ENCODE peak calls at places on chromosomes 16 and 17, in six cellular contexts. J, L, F, W, N and Z are unnamed samples. For H3K27me3, the result is how much of the 10 kb centered on the place peaks cover.

GRCh38 chr17:57465551-57465950 is 209.2 kb downstream of the MSI2 start:
- DNase-seq in L (no peak), N (no peak), W (no peak), J (no peak), F (no peak), Z (no peak)

GRCh38 chr16:16029431-16030011 is 80.1 kb downstream of the ABCC1 start:
- DNase-seq in J (no peak), F (no peak), W (no peak), L (no peak), N (no peak), Z (no peak)

GRCh38 chr16:55207679-55208294 is 116.2 kb upstream of the IRX6 start:
- DNase-seq in F (no peak), N (no peak), W (no peak), J (no peak), L (no peak), Z (no peak)

GRCh38 chr17:66548158-66548557 is 245.7 kb downstream of the PRKCA start:
- DNase-seq in L (no peak), F (no peak), J (no peak), N (no peak), W (no peak), Z (no peak)

GRCh38 chr17:17376362-17376761 is 73.2 kb downstream of the NT5M start:
- DNase-seq in J (no peak), N (no peak), L (peak), W (no peak), F (no peak), Z (no peak)

GRCh38 chr17:82698974-82699442 is 510 bp upstream of the RAB40B start:
- DNase-seq in L (no peak), F (no peak), J (peak), W (no peak), N (no peak), Z (no peak)

GRCh38 chr17:17042851-17043667 is 802 bp downstream of the MPRIP start:
- DNase-seq in N (no peak), W (no peak), J (peak), F (no peak), L (no peak), Z (no peak)

GRCh38 chr17:19264681-19265080 is 27.5 kb downstream of the EPN2 start:
- DNase-seq in L (no peak), F (no peak), N (no peak), J (no peak), W (no peak), Z (no peak)

GRCh38 chr16:66007717-66008116 is 358.8 kb upstream of the CDH5 start:
- DNase-seq in L (peak), N (no peak), F (no peak), J (peak), W (no peak), Z (no peak)

GRCh38 chr16:24800586-24800985 is 45.2 kb upstream of the SLC5A11 start:
- DNase-seq in L (no peak), F (no peak), J (no peak), N (no peak), W (no peak), Z (no peak)

GRCh38 chr17:44751806-44752205 is 7.0 kb upstream of the ADAM11 start:
- DNase-seq in L (no peak), W (no peak), J (no peak), F (no peak), N (no peak), Z (no peak)

GRCh38 chr16:66984902-66985311 is 3.5 kb upstream of the CES4A start:
- DNase-seq in W (no peak), J (no peak), N (no peak), F (no peak), L (no peak), Z (no peak)

GRCh38 chr17:5587431-5588032 is 3.2 kb upstream of the NLRP1 start:
- DNase-seq in J (peak), W (no peak), F (no peak), L (peak), N (peak), Z (no peak)

GRCh38 chr17:19650826-19651225 is 2.3 kb downstream of the ALDH3A2 start:
- DNase-seq in L (no peak), F (no peak), J (no peak), N (no peak), W (no peak), Z (no peak)

GRCh38 chr16:79362312-79362970 is 238.1 kb downstream of the MAF start:
- DNase-seq in F (no peak), J (peak), W (no peak), N (no peak), L (no peak), Z (no peak)

GRCh38 chr17:76826290-76827138 is 41.7 kb upstream of the MGAT5B start:
- DNase-seq in J (no peak), W (no peak), F (no peak), N (no peak), L (no peak), Z (no peak)

GRCh38 chr17:80786470-80786869 is 205.2 kb upstream of the CHMP6 start:
- DNase-seq in L (no peak), W (no peak), N (no peak), J (no peak), F (no peak), Z (no peak)

GRCh38 chr17:70955441-70955840 is 786.1 kb downstream of the KCNJ2 start:
- DNase-seq in J (no peak), W (no peak), L (no peak), F (no peak), N (no peak), Z (no peak)

GRCh38 chr17:62572488-62573469 is 54.7 kb upstream of the MRC2 start:
- DNase-seq in N (no peak), W (no peak), J (no peak), F (no peak), L (no peak), Z (no peak)

GRCh38 chr16:66159987-66160386 is 206.5 kb upstream of the CDH5 start:
- DNase-seq in W (no peak), L (no peak), J (no peak), F (no peak), N (no peak), Z (no peak)

GRCh38 chr17:63996430-63997182 is 1.5 kb upstream of the PRR29 start:
- DNase-seq in L (no peak), W (no peak), J (no peak), F (no peak), N (no peak), Z (no peak)

GRCh38 chr17:38459556-38459955 is 31.3 kb downstream of the ARHGAP23 start:
- DNase-seq in W (peak), J (no peak), F (no peak), N (no peak), L (no peak), Z (no peak)

GRCh38 chr16:57071840-57072541 is 20.4 kb upstream of the CPNE2 start:
- DNase-seq in J (peak), W (no peak), N (no peak), L (no peak), F (no peak), Z (no peak)

GRCh38 chr16:10888320-10888937 is 11.4 kb downstream of the CIITA start:
- DNase-seq in F (peak), L (no peak), W (no peak), N (no peak), J (no peak), Z (no peak)

GRCh38 chr17:67152824-67153223 is 92.2 kb downstream of the HELZ start:
- DNase-seq in L (no peak), N (no peak), J (no peak), F (no peak), W (no peak), Z (no peak)

GRCh38 chr17:20919990-20920812 is 122.6 kb downstream of the USP22 start:
- DNase-seq in J (no peak), W (no peak), L (no peak), F (no peak), N (no peak), Z (no peak)

GRCh38 chr16:73015612-73016487 is 32.1 kb downstream of the ZFHX3 start:
- DNase-seq in N (peak), L (no peak), W (peak), J (no peak), F (peak), Z (peak)

GRCh38 chr17:33602981-33603380 is 309.9 kb upstream of the ASIC2 start:
- DNase-seq in F (no peak), J (no peak), N (no peak), L (no peak), W (no peak), Z (no peak)

GRCh38 chr17:62968445-62968923 is 2.4 kb downstream of the TANC2 start:
- DNase-seq in L (peak), F (no peak), W (peak), N (peak), J (peak), Z (peak)

GRCh38 chr16:27256861-27257260 is 11.7 kb downstream of the NSMCE1 start:
- DNase-seq in F (no peak), L (no peak), W (no peak), J (no peak), N (no peak), Z (no peak)

GRCh38 chr17:75647061-75647460 is 13.8 kb downstream of the SMIM5 start:
- DNase-seq in J (no peak), L (no peak), N (no peak), W (no peak), F (no peak), Z (no peak)

GRCh38 chr17:59838196-59838911 is 54.4 kb downstream of the TUBD1 start:
- DNase-seq in F (no peak), W (no peak), J (no peak), L (no peak), N (no peak), Z (no peak)

GRCh38 chr16:82082543-82083244 is 47.6 kb downstream of the HSD17B2 start:
- DNase-seq in L (no peak), J (peak), W (no peak), N (no peak), F (no peak), Z (peak)

GRCh38 chr17:65072577-65073178 is 16.1 kb upstream of the GNA13 start:
- DNase-seq in W (peak), L (no peak), N (no peak), J (no peak), F (no peak), Z (no peak)

GRCh38 chr16:56288019-56288418 is 96.7 kb downstream of the GNAO1 start:
- DNase-seq in L (no peak), F (no peak), W (no peak), J (no peak), N (no peak), Z (no peak)

GRCh38 chr17:27778193-27778592 is 22.1 kb downstream of the NOS2 start:
- DNase-seq in L (no peak), J (no peak), N (no peak), W (no peak), F (no peak), Z (no peak)

GRCh38 chr16:19128454-19129210 is 14.9 kb downstream of the ITPRIPL2 start:
- DNase-seq in W (no peak), N (no peak), L (no peak), F (no peak), J (no peak), Z (no peak)

GRCh38 chr17:40065041-40065770 is 2.4 kb downstream of the THRA start:
- DNase-seq in J (no peak), N (no peak), L (no peak), W (no peak), F (no peak), Z (no peak)

DNA sequence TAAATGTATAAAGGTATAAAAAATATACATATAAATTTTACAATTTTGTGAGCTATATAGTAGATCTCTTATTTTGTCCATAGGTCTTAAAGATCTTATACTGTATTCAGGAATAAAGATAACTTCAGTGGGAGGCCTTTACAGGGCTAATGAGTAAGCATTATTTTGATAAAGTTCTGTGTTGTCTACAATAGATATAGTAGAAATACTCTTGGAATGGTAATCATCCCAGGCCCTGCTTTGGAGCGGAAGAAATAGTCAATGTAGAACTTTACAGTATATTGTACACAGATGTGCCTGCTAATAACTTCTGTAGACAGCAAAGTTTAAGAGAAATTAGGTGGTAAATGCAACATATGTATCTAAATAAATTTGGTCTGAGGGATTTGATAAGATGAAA is 42.6 kb downstream of the TENT4B start:
- DNase-seq in N (no peak), W (no peak), F (no peak), L (no peak), J (no peak), Z (no peak)
- H3K4me3 ChIP-seq in N (no peak), W (no peak), F (no peak), L (no peak), J (no peak), Z (no peak)

GRCh38 chr17:9120471-9120870 is 99.2 kb downstream of the NTN1 start:
- DNase-seq in F (no peak), L (no peak), W (no peak), N (no peak), J (no peak), Z (no peak)
- TF ChIP-seq CTCF in F (no peak), L (no peak), W (no peak), N (no peak), J (no peak), Z (peak)

GRCh38 chr17:3979276-3979583 is 15.0 kb upstream of the ATP2A3 start:
- DNase-seq in W (no peak), L (no peak), N (no peak), J (no peak), F (no peak), Z (no peak)

GRCh38 chr17:3981455-3981854 is 17.2 kb upstream of the ATP2A3 start:
- DNase-seq in W (no peak), F (no peak), L (no peak), J (no peak), N (no peak), Z (no peak)

GRCh38 chr17:3982113-3982512 is 17.9 kb upstream of the ATP2A3 start:
- DNase-seq in L (no peak), W (no peak), J (no peak), F (no peak), N (no peak), Z (no peak)

GRCh38 chr17:3978421-3979275 is 14.4 kb upstream of the ATP2A3 start:
- DNase-seq in W (peak), N (peak), L (no peak), J (no peak), F (no peak), Z (no peak)

GRCh38 chr17:3980381-3980975 is 16.2 kb upstream of the ATP2A3 start:
- DNase-seq in F (no peak), J (no peak), L (no peak), N (no peak), W (no peak), Z (no peak)
- H3K27me3 ChIP-seq in F (under half), J (under half), L (under half), N (under half), W (under half), Z (under half)

DNA sequence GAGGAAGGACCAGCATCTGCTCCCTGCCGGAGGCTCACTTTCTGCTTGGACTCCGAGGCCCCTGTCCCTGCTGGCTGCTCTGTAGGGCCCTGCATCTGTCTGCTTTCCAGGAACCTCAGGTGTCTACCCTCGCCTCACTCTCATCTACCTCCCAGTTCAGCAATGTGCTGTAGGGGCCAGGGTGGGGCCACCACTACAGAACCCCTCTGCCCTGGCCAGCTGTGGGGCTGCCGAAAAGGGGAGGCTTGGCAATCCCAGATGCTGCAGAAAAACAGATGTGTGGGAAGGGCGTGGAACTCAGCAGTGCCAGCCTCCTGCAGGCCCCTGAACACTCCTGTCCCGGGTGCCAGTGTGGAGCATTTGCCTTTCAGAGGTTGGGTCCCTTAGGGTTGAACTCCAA is 80.1 kb upstream of the ZNF469 start:
- DNase-seq in N (no peak), W (no peak), L (no peak), J (no peak), F (no peak), Z (no peak)
- H3K4me3 ChIP-seq in N (no peak), W (no peak), L (no peak), J (no peak), F (no peak), Z (no peak)

GRCh38 chr17:78839762-78840529 is 668 bp downstream of the USP36 start:
- DNase-seq in N (no peak), F (peak), J (peak), L (no peak), W (peak), Z (peak)

GRCh38 chr17:78840530-78840779 is 159 bp downstream of the USP36 start:
- DNase-seq in L (no peak), N (no peak), J (no peak), F (no peak), W (no peak), Z (no peak)

GRCh38 chr17:78838574-78839005 is 2.0 kb downstream of the USP36 start:
- DNase-seq in W (peak), J (no peak), L (no peak), N (peak), F (no peak), Z (no peak)

GRCh38 chr17:78839173-78839761 is 1.3 kb downstream of the USP36 start:
- DNase-seq in N (no peak), J (peak), F (no peak), L (no peak), W (no peak), Z (no peak)

DNA sequence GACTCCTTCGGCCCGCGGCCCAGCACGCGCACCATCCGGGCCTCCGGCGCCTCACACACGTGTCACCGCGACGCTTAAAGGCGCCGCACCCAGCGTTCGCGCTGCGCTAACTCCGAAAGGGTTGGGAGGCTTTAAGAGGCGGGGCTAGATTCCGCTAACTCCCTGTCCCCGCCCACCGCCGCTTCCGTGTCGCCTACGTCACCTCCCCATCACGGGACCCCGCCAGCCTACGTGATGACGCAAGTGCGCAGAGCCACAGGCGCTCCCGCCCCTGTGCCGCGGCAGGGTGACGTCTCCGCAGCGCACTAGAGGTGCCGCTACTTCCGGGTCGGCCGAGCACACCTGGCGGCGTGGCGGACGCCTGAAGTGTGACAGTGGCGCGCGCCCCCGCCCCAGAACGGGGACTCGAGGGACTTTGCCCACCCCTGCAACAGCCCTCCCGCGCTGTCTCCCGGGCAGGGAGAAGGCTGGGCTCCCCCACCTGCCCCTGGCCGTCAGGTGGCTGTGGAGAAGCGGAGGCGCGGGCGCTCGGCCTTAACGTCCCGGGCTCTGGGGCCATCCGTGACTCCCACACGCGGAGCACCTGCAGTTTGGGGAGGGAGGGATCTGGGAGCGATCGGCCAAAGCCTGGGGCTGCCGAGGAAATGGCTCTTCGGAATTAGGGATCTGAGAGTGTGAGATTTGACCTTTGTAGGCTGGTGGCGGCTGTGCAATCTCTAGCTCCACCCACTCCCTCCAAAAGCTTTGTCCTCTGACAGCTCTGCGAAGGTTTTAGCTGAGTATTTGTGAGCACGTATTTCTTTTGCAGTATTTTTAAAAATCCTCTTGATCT is at the start of gene USP36:
- DNase-seq in F (peak), L (peak), J (peak), N (peak), W (peak), Z (peak)
- TF ChIP-seq CTCF in F (no peak), L (no peak), J (no peak), N (no peak), W (no peak), Z (no peak)

DNA sequence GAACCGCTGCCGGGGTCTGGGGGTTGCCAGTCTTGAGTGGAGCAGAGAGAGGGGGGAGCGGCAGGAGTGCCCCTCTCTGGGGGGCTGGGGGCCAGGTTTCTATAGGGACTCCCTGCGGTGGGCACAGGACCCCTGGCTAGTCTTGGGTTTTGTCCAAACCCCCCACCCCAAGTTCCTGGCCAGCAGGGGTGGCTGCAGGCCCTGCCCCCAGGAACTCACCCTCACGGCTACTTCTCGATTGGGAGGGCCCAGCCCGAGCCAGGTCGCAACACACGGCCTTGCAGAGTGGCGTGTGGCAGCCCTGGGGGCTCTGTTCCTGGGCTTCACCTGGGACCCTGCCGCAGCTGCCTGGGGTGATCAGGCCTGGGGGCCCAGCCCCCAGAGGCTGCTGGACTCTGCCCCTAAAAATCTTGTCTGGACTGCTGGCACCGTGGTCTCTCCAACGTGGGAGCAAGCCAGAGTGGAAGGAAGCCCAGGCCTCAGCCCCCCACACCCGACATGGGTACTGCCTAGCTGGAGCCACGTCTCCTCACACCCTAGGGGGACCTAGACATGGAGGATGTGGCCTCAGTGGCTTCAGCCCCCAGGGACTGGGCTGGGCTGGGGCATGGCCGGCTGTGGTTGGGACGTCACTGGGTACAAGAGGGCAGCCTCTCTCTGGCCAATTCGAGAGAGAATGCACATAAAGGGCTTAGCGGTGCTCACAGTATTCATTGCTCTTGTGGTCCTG is 788 bp downstream of the CDH15 start:
- DNase-seq in L (no peak), F (no peak), J (no peak), W (no peak), N (no peak), Z (no peak)
- H3K27me3 ChIP-seq in L (half or more), F (half or more), J (under half), W (half or more), N (under half), Z (under half)

GRCh38 chr16:12723681-12724080 is 80.0 kb downstream of the CPPED1 start:
- DNase-seq in N (no peak), F (no peak), J (no peak), L (no peak), W (no peak), Z (no peak)
- H3K4me3 ChIP-seq in N (no peak), F (no peak), J (no peak), L (no peak), W (no peak), Z (no peak)